ENCODE peak calls at places on chromosome 11, in ten cellular contexts. E, Y, M, Q, P, R, C, L, A and I are unnamed samples.

GRCh38 chr11:5280582-5281102 is 10.9 kb upstream of the HBE1 start:
- DNase-seq in P (peak), A (peak), Y (peak), R (peak), L (no peak), M (peak), C (peak), E (peak), Q (no peak), I (peak)

GRCh38 chr11:58919561-58919960 is 19.7 kb upstream of the GLYATL1 start:
- DNase-seq in C (no peak), P (no peak), R (no peak), Q (no peak), E (no peak), Y (no peak), M (no peak), L (no peak), A (no peak), I (no peak)

GRCh38 chr11:67673902-67674301 is 521 bp downstream of the ALDH3B2 start:
- DNase-seq in E (no peak), A (no peak), M (no peak), R (no peak), Q (no peak), L (no peak), C (no peak), P (no peak), Y (peak), I (no peak)

GRCh38 chr11:66082936-66083698 is 13.0 kb downstream of the PACS1 start:
- DNase-seq in M (no peak), Y (no peak), C (no peak), R (no peak), A (no peak), P (no peak), L (no peak), Q (no peak), E (no peak), I (no peak)

GRCh38 chr11:95296621-95297025 is 65.6 kb upstream of the SESN3 start:
- DNase-seq in E (peak), R (no peak), M (no peak), A (no peak), Q (no peak), C (no peak), P (no peak), L (peak), Y (no peak), I (no peak)

GRCh38 chr11:64865286-64866172 is 12.9 kb downstream of the EHD1 start:
- DNase-seq in E (peak), A (peak), P (no peak), Q (no peak), Y (no peak), C (no peak), R (no peak), L (no peak), M (peak), I (no peak)

GRCh38 chr11:624705-625635 is at the start of gene CDHR5:
- DNase-seq in R (no peak), L (no peak), A (no peak), P (no peak), E (no peak), M (no peak), C (no peak), Y (no peak), Q (no peak), I (no peak)

GRCh38 chr11:95884364-95884763 is 39.5 kb downstream of the MTMR2 start:
- DNase-seq in R (no peak), M (no peak), E (peak), Q (no peak), L (no peak), A (no peak), Y (no peak), P (no peak), C (no peak), I (no peak)

GRCh38 chr11:132563050-132563449 is 969.3 kb downstream of the OPCML start:
- DNase-seq in Y (no peak), C (no peak), P (no peak), R (no peak), L (no peak), M (no peak), E (no peak), Q (no peak), A (no peak), I (no peak)

GRCh38 chr11:22674470-22675426 is 8.3 kb downstream of the GAS2 start:
- DNase-seq in P (no peak), M (no peak), A (no peak), E (no peak), Y (no peak), L (no peak), C (peak), Q (no peak), R (no peak), I (no peak)

GRCh38 chr11:8095831-8096522 is 15.0 kb downstream of the TUB start:
- DNase-seq in M (no peak), E (no peak), Q (no peak), P (no peak), R (no peak), L (no peak), A (no peak), C (no peak), Y (no peak), I (no peak)